ENCODE peak calls at places on chromosomes 11 and 22, in five cellular contexts. V is ovary, O is A549, F is H1, Y is esophagus muscularis mucosa. D is an unnamed sample.

GRCh38 chr11:116707250-116707649 is 65.5 kb downstream of the BUD13 start:
- DNase-seq in F (no peak), O (no peak), V (no peak), Y (no peak), D (no peak)

GRCh38 chr11:27723685-27724084 is 23.4 kb upstream of the BDNF start:
- DNase-seq in O (no peak), Y (no peak), V (no peak), F (no peak), D (no peak)

GRCh38 chr11:120527111-120527748 is 15.7 kb downstream of the GRIK4 start:
- DNase-seq in Y (no peak), O (no peak), F (peak; percentile 84), V (peak; percentile 84), D (no peak)

GRCh38 chr11:64348611-64349387 is 8.8 kb downstream of the CCDC88B start:
- DNase-seq in O (no peak), F (no peak), Y (no peak), V (no peak), D (no peak)

GRCh38 chr11:67269401-67270255 is 3.4 kb downstream of the GRK2 start:
- DNase-seq in O (no peak), F (no peak), Y (no peak), V (peak; percentile 40), D (no peak)

GRCh38 chr11:85752890-85753581 is 57.9 kb downstream of the SYTL2 start:
- DNase-seq in O (no peak), Y (no peak), F (no peak), V (no peak), D (peak; percentile 20)

GRCh38 chr11:23192256-23192655 is 332.0 kb upstream of the CCDC179 start:
- DNase-seq in O (no peak), F (no peak), V (no peak), Y (no peak), D (no peak)

GRCh38 chr11:23797624-23798419 is 699.0 kb upstream of the LUZP2 start:
- DNase-seq in O (no peak), V (no peak), F (no peak), Y (no peak), D (no peak)

GRCh38 chr11:71247551-71248250 is 4.7 kb downstream of the SHANK2 start:
- DNase-seq in O (no peak), Y (no peak), V (no peak), F (no peak), D (no peak)

GRCh38 chr11:134731562-134731961 is 319.5 kb upstream of the B3GAT1 start:
- DNase-seq in O (no peak), F (peak; percentile 70), V (no peak), Y (no peak), D (no peak)

GRCh38 chr11:67062526-67063373 is 6.1 kb downstream of the RHOD start:
- DNase-seq in O (peak; percentile 43), V (no peak), Y (no peak), F (no peak), D (no peak)

GRCh38 chr11:36065436-36065835 is 121.6 kb downstream of the LDLRAD3 start:
- DNase-seq in V (no peak), F (no peak), O (no peak), Y (no peak), D (no peak)

GRCh38 chr11:113690619-113691569 is 15.2 kb downstream of the TMPRSS5 start:
- DNase-seq in Y (no peak), V (no peak), O (peak; percentile 84), F (peak; percentile 17), D (peak; percentile 23)

GRCh38 chr11:67453816-67454732 is 1.1 kb upstream of the CABP4 start:
- DNase-seq in O (no peak), Y (no peak), F (no peak), V (no peak), D (no peak)

GRCh38 chr22:21712751-21713427 is 22.7 kb downstream of the YPEL1 start:
- DNase-seq in O (peak; percentile 72), F (no peak), Y (no peak), V (peak; percentile 69), D (no peak)

GRCh38 chr22:25878933-25879332 is 136.9 kb downstream of the MYO18B start:
- DNase-seq in Y (no peak), O (no peak), V (no peak), F (no peak), D (no peak)

GRCh38 chr11:477042-477715 is 27.1 kb downstream of the PTDSS2 start:
- DNase-seq in Y (no peak), F (no peak), O (no peak), V (no peak), D (no peak)

GRCh38 chr22:47783433-47784366 is 1021.2 kb downstream of the TBC1D22A start:
- DNase-seq in V (no peak), O (no peak), Y (peak; percentile 62), F (no peak), D (no peak)

GRCh38 chr22:47794851-47795250 is 1032.4 kb downstream of the TBC1D22A start:
- DNase-seq in Y (no peak), V (no peak), F (no peak), O (no peak), D (no peak)

GRCh38 chr11:848380-848931 is 5.8 kb downstream of the TSPAN4 start:
- DNase-seq in O (no peak), Y (no peak), V (peak; percentile 73), F (no peak), D (no peak)

GRCh38 chr11:40125054-40125453 is 1334.4 kb downstream of the LRRC4C start:
- DNase-seq in F (no peak), Y (no peak), V (no peak), O (no peak), D (no peak)

GRCh38 chr11:10528121-10528520 is 12.9 kb downstream of the RNF141 start:
- DNase-seq in V (no peak), O (no peak), F (no peak), Y (no peak), D (no peak)

GRCh38 chr11:7651140-7651551 is 22.2 kb downstream of the CYB5R2 start:
- DNase-seq in V (no peak), Y (no peak), O (no peak), F (no peak), D (no peak)

GRCh38 chr11:78168539-78169477 is 19.6 kb downstream of the KCTD21 start:
- DNase-seq in F (no peak), O (no peak), V (peak; percentile 89), Y (peak; percentile 93), D (peak; percentile 83)

GRCh38 chr11:33987975-33988580 is 63.5 kb upstream of the CAPRIN1 start:
- DNase-seq in O (peak; percentile 88), F (no peak), V (peak; percentile 62), Y (no peak), D (peak; percentile 35)

GRCh38 chr11:62909107-62909894 is 11.9 kb downstream of the CHRM1 start:
- DNase-seq in F (peak; percentile 91), Y (no peak), V (peak; percentile 63), O (peak; percentile 56), D (peak; percentile 31)

GRCh38 chr11:43944761-43945311 is 2.4 kb downstream of the C11orf96 start:
- DNase-seq in V (peak; percentile 91), Y (no peak), O (peak; percentile 60), F (no peak), D (peak; percentile 70)

GRCh38 chr22:50483106-50483505 is 1.8 kb downstream of the ADM2 start:
- DNase-seq in Y (no peak), F (no peak), V (no peak), O (no peak), D (no peak)

GRCh38 chr22:35219012-35219411 is 38.3 kb upstream of the HMGXB4 start:
- DNase-seq in Y (no peak), V (no peak), O (peak; percentile 17), F (no peak), D (no peak)

GRCh38 chr11:128886401-128887119 is 4.6 kb upstream of the KCNJ5 start:
- DNase-seq in F (no peak), Y (no peak), O (peak; percentile 24), V (no peak), D (no peak)

GRCh38 chr11:7251836-7252682 is at the start of gene SYT9:
- DNase-seq in O (peak; percentile 21), F (peak; percentile 43), V (peak; percentile 33), Y (no peak), D (no peak)

GRCh38 chr11:65502274-65502851 is 3.5 kb downstream of the MALAT1 start:
- DNase-seq in V (no peak), F (no peak), O (peak; percentile 63), Y (no peak), D (no peak)

GRCh38 chr22:49976439-49977175 is 16.0 kb downstream of the PIM3 start:
- DNase-seq in F (no peak), O (peak; percentile 28), V (no peak), Y (no peak), D (no peak)

GRCh38 chr11:111335596-111335995 is 37.2 kb downstream of the POU2AF3 start:
- DNase-seq in Y (no peak), F (no peak), V (no peak), O (no peak), D (no peak)
- TF ChIP-seq EP300 in Y (no peak), F (no peak), V (no peak), O (no peak), D (no peak)

GRCh38 chr11:93238956-93239355 is 41.2 kb upstream of the SLC36A4 start:
- DNase-seq in F (no peak), Y (no peak), V (no peak), O (no peak), D (no peak)
- TF ChIP-seq CTCF in F (no peak), Y (no peak), V (no peak), O (no peak), D (no peak)

DNA sequence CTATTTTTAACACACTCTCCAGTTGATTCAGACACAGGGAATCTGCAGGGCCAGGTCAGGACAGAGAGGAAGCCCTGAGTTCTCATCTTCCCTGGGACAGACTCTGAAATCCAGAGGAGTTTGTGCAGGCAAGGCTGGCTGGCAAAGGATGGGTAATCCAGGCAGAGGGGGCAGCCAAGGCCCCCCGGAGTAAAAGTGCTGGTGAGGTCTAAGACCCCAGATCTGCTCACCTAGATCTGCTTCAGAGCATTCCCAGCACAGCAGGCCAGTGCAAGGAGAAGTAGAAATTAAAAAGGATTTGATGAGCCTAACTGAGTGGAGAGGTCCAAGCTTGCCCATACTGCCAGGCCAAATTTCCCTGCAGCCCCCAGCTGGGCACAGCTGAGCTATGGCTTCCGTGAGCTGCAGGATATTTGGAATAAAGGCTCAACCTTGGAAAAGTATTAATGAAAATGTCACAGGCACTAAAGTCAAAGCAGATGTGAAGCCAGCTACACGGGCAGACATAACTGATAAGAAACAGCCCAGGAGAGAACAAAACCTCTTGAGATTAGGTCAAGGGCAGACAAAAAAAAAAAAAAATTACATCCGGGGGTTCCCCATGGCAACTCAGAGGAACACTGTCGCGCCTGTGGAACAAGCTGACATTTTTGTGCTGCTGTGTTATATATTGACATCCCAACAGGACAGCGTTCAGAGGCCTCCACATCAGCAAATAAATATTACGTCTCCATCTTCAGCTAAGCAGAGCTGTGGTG is 40.9 kb upstream of the MN1 start:
- DNase-seq in Y (no peak), F (no peak), V (peak; percentile 38), O (no peak), D (no peak)
- H3K27ac ChIP-seq in Y (no peak overlapping the region), F (no peak overlapping the region), V (no peak overlapping the region), O (no peak overlapping the region), D (no peak overlapping the region)

DNA sequence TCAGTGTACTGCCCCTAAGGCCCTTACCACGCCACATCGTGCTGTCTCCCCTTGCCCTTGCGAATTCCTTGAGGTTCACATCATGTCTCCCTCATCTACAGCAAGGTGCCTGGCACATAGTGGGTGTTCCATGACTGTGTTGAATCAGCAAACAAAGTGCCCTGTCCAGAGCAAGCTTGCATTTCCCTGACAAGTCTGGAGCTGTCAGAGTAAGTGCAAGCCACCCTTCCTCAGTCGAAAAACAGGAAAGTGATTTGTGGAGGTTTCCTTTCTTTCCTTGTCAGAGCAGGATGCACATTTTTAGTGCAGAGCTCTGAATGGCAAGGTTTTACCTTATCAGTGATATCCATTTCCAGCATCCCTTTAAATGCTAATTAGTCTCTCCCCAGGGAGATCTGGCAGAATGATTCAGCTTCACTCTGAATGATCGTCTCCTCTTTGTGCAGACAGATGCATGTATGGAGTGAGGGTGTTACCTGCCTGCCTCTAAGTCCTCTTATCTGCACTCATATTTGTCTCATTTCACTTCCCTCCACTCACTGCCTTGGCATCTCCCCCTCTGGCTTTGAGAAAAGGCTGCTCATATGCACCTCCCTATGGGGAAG is 331.2 kb downstream of the TMEM135 start:
- DNase-seq in V (no peak), F (peak; percentile 13), Y (no peak), O (no peak), D (no peak)
- TF ChIP-seq EP300 in V (no peak), F (no peak), Y (no peak), O (no peak), D (peak; percentile 44)

D was measured in tibial nerve.